ENCODE peak calls at places on chromosomes 2 and 18, in five cellular contexts. One of them, this sample, is unnamed.

GRCh38 chr18:22385718-22386117 is 32.0 kb downstream of the CTAGE1 start:
- DNase-seq in CD4-positive, CD25-positive, alpha-beta regulatory T cell: no peak
- DNase-seq in H1: no peak
- DNase-seq in adrenal gland: no peak
- DNase-seq in AG04450: no peak
- DNase-seq in this sample: no peak

GRCh38 chr18:28735731-28736130 is 558.8 kb upstream of the CDH2 start:
- DNase-seq in CD4-positive, CD25-positive, alpha-beta regulatory T cell: no peak
- DNase-seq in H1: no peak
- DNase-seq in adrenal gland: no peak
- DNase-seq in AG04450: no peak
- DNase-seq in this sample: no peak

GRCh38 chr18:10166164-10166807 is 252.5 kb downstream of the VAPA start:
- DNase-seq in CD4-positive, CD25-positive, alpha-beta regulatory T cell: no peak
- DNase-seq in H1: no peak
- DNase-seq in adrenal gland: no peak
- DNase-seq in AG04450: no peak
- DNase-seq in this sample: no peak

GRCh38 chr2:10338242-10339188 is 35.8 kb downstream of the HPCAL1 start:
- DNase-seq in CD4-positive, CD25-positive, alpha-beta regulatory T cell: no peak
- DNase-seq in H1: no peak
- DNase-seq in adrenal gland: no peak
- DNase-seq in AG04450: no peak
- DNase-seq in this sample: no peak

GRCh38 chr2:175805442-175806114 is 196.5 kb downstream of the LNPK start:
- DNase-seq in CD4-positive, CD25-positive, alpha-beta regulatory T cell: no peak
- DNase-seq in H1: no peak
- DNase-seq in adrenal gland: no peak
- DNase-seq in AG04450: no peak
- DNase-seq in this sample: no peak

GRCh38 chr18:77052656-77053309 is 79.8 kb downstream of the MBP start:
- DNase-seq in CD4-positive, CD25-positive, alpha-beta regulatory T cell: no peak
- DNase-seq in H1: no peak
- DNase-seq in adrenal gland: no peak
- DNase-seq in AG04450: no peak
- DNase-seq in this sample: no peak

GRCh38 chr18:41905786-41906527 is 49.1 kb upstream of the PIK3C3 start:
- DNase-seq in CD4-positive, CD25-positive, alpha-beta regulatory T cell: no peak
- DNase-seq in H1: no peak
- DNase-seq in adrenal gland: no peak
- DNase-seq in AG04450: no peak
- DNase-seq in this sample: no peak

GRCh38 chr2:203533696-203534471 is 1.2 kb downstream of the RAPH1 start:
- DNase-seq in CD4-positive, CD25-positive, alpha-beta regulatory T cell: peak; percentile 40
- DNase-seq in H1: no peak
- DNase-seq in adrenal gland: no peak
- DNase-seq in AG04450: peak; percentile 26
- DNase-seq in this sample: no peak

GRCh38 chr2:38653715-38654494 is 12.0 kb upstream of the GALM start:
- DNase-seq in CD4-positive, CD25-positive, alpha-beta regulatory T cell: no peak
- DNase-seq in H1: no peak
- DNase-seq in adrenal gland: peak; percentile 85
- DNase-seq in AG04450: no peak
- DNase-seq in this sample: no peak

GRCh38 chr2:26617259-26618083 is 23.7 kb downstream of the CIB4 start:
- DNase-seq in CD4-positive, CD25-positive, alpha-beta regulatory T cell: no peak
- DNase-seq in H1: peak; percentile 20
- DNase-seq in adrenal gland: peak; percentile 33
- DNase-seq in AG04450: no peak
- DNase-seq in this sample: no peak

GRCh38 chr18:39062426-39062825 is 1496.8 kb upstream of the CELF4 start:
- DNase-seq in CD4-positive, CD25-positive, alpha-beta regulatory T cell: no peak
- DNase-seq in H1: no peak
- DNase-seq in adrenal gland: no peak
- DNase-seq in AG04450: no peak
- DNase-seq in this sample: no peak

GRCh38 chr2:171297951-171298350 is 135.8 kb downstream of the METTL8 start:
- DNase-seq in CD4-positive, CD25-positive, alpha-beta regulatory T cell: no peak
- DNase-seq in H1: no peak
- DNase-seq in adrenal gland: no peak
- DNase-seq in AG04450: no peak
- DNase-seq in this sample: no peak

GRCh38 chr18:3211236-3211992 is 8.4 kb downstream of the MYOM1 start:
- DNase-seq in CD4-positive, CD25-positive, alpha-beta regulatory T cell: no peak
- DNase-seq in H1: no peak
- DNase-seq in adrenal gland: no peak
- DNase-seq in AG04450: no peak
- DNase-seq in this sample: no peak

GRCh38 chr2:55616509-55617159 is 788 bp downstream of the PPP4R3B start:
- DNase-seq in CD4-positive, CD25-positive, alpha-beta regulatory T cell: peak; percentile 44
- DNase-seq in H1: no peak
- DNase-seq in adrenal gland: no peak
- DNase-seq in AG04450: no peak
- DNase-seq in this sample: no peak

GRCh38 chr18:312415-312814 is 44.6 kb upstream of the THOC1 start:
- DNase-seq in CD4-positive, CD25-positive, alpha-beta regulatory T cell: no peak
- DNase-seq in H1: no peak
- DNase-seq in adrenal gland: no peak
- DNase-seq in AG04450: no peak
- DNase-seq in this sample: no peak

GRCh38 chr2:177538323-177538722 is 145.8 kb downstream of the AGPS start:
- DNase-seq in CD4-positive, CD25-positive, alpha-beta regulatory T cell: no peak
- DNase-seq in H1: no peak
- DNase-seq in adrenal gland: no peak
- DNase-seq in AG04450: no peak
- DNase-seq in this sample: no peak

GRCh38 chr2:106863387-106863786 is 22.6 kb downstream of the ST6GAL2 start:
- DNase-seq in CD4-positive, CD25-positive, alpha-beta regulatory T cell: no peak
- DNase-seq in H1: no peak
- DNase-seq in adrenal gland: no peak
- DNase-seq in AG04450: no peak
- DNase-seq in this sample: no peak

GRCh38 chr2:112959109-112959591 is 18.7 kb upstream of the IL36G start:
- DNase-seq in CD4-positive, CD25-positive, alpha-beta regulatory T cell: no peak
- DNase-seq in H1: peak; percentile 61
- DNase-seq in adrenal gland: no peak
- DNase-seq in AG04450: no peak
- DNase-seq in this sample: no peak

GRCh38 chr2:188382107-188382506 is 90.4 kb downstream of the GULP1 start:
- DNase-seq in CD4-positive, CD25-positive, alpha-beta regulatory T cell: no peak
- DNase-seq in H1: no peak
- DNase-seq in adrenal gland: no peak
- DNase-seq in AG04450: no peak
- DNase-seq in this sample: no peak
- H3K4me3 ChIP-seq in CD4-positive, CD25-positive, alpha-beta regulatory T cell: no peak overlapping the region
- H3K4me3 ChIP-seq in H1: no peak overlapping the region
- H3K4me3 ChIP-seq in adrenal gland: no peak overlapping the region
- H3K4me3 ChIP-seq in AG04450: no peak overlapping the region
- H3K4me3 ChIP-seq in this sample: no peak overlapping the region

GRCh38 chr2:152499411-152499810 is 164.4 kb downstream of the FMNL2 start:
- DNase-seq in CD4-positive, CD25-positive, alpha-beta regulatory T cell: no peak
- DNase-seq in H1: no peak
- DNase-seq in adrenal gland: no peak
- DNase-seq in AG04450: no peak
- DNase-seq in this sample: no peak

GRCh38 chr2:152497481-152498052 is 162.6 kb downstream of the FMNL2 start:
- DNase-seq in CD4-positive, CD25-positive, alpha-beta regulatory T cell: no peak
- DNase-seq in H1: no peak
- DNase-seq in adrenal gland: peak; percentile 86
- DNase-seq in AG04450: no peak
- DNase-seq in this sample: peak; percentile 54

GRCh38 chr2:152500777-152501176 is 165.8 kb downstream of the FMNL2 start:
- DNase-seq in CD4-positive, CD25-positive, alpha-beta regulatory T cell: no peak
- DNase-seq in H1: no peak
- DNase-seq in adrenal gland: no peak
- DNase-seq in AG04450: no peak
- DNase-seq in this sample: no peak

GRCh38 chr2:152499921-152500320 is 164.9 kb downstream of the FMNL2 start:
- DNase-seq in CD4-positive, CD25-positive, alpha-beta regulatory T cell: no peak
- DNase-seq in H1: no peak
- DNase-seq in adrenal gland: no peak
- DNase-seq in AG04450: no peak
- DNase-seq in this sample: no peak

DNA sequence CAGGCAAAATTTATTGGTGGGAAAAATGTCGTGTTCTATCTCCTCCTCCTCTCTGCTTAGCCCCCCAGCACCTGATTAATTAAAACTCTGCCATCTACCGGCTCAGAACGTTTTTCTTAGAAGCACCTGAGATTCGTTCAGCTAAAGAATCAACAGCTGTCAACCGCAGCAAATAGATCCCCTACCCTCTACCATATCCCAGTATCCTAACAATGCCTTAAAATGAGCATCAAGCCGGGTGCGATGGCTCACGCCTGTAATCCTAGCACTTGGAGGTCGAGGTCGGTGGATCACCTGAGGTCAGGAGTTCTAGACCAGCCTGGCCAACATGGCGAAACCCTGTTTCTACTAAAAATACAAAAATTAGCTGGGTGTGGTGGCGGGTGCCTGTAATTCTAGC is 165.4 kb downstream of the FMNL2 start:
- DNase-seq in CD4-positive, CD25-positive, alpha-beta regulatory T cell: no peak
- DNase-seq in H1: no peak
- DNase-seq in adrenal gland: no peak
- DNase-seq in AG04450: no peak
- DNase-seq in this sample: no peak
- H3K4me3 ChIP-seq in CD4-positive, CD25-positive, alpha-beta regulatory T cell: no peak overlapping the region
- H3K4me3 ChIP-seq in H1: no peak overlapping the region
- H3K4me3 ChIP-seq in adrenal gland: no peak overlapping the region
- H3K4me3 ChIP-seq in AG04450: no peak overlapping the region
- H3K4me3 ChIP-seq in this sample: no peak overlapping the region

GRCh38 chr2:240999873-241000541 is 1.6 kb downstream of the SNED1 start:
- DNase-seq in CD4-positive, CD25-positive, alpha-beta regulatory T cell: no peak
- DNase-seq in H1: no peak
- DNase-seq in adrenal gland: peak; percentile 49
- DNase-seq in AG04450: no peak
- DNase-seq in this sample: peak; percentile 28

GRCh38 chr2:240997856-240998705 is at the start of gene SNED1:
- DNase-seq in CD4-positive, CD25-positive, alpha-beta regulatory T cell: peak; percentile 56
- DNase-seq in H1: peak; percentile 93
- DNase-seq in adrenal gland: peak; percentile 91
- DNase-seq in AG04450: no peak
- DNase-seq in this sample: peak; percentile 91

GRCh38 chr2:240998706-240999000 is 235 bp downstream of the SNED1 start:
- DNase-seq in CD4-positive, CD25-positive, alpha-beta regulatory T cell: no peak
- DNase-seq in H1: peak; percentile 70
- DNase-seq in adrenal gland: no peak
- DNase-seq in AG04450: no peak
- DNase-seq in this sample: peak; percentile 27

GRCh38 chr2:241000831-241001321 is 2.5 kb downstream of the SNED1 start:
- DNase-seq in CD4-positive, CD25-positive, alpha-beta regulatory T cell: no peak
- DNase-seq in H1: peak; percentile 33
- DNase-seq in adrenal gland: peak; percentile 46
- DNase-seq in AG04450: no peak
- DNase-seq in this sample: peak; percentile 67

DNA sequence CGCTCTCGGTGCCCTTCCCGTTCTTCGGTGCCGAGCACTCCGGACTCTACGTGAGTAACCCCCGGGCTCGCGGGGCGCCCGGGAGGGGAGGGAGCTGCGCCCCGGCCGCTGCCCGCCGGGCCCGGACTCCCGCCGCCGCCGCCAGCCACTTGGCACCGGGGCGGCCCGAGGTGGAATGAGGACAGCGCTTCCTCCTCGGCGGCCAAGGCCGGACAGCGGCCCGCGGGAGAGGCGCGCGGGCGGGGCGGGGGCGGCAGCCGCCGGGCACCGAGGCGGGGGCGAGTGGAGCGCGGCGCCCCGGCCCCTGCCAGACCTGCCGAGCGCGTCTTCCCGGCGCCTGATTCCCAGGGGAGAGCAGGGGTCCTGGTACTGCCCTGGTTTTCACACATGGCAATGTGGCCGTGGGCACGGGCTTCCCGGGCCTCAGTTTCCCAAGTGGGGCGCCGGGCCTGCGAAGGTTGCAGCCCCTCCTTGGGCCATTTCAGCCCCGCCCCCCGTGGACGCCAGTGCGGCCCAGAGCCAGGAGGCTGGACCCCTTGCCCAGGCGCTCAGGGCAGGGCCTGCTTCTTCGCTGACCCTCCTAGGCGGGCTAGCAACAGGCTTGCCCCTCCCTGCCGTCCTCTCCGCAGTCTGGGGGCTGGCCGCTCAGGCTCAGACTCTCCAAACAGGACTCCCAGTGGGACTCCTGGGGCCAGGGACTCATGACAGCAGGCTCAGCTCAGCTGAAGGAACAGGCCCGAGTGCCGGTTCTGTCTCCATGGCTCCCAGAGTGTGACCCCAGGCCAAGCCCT is 778 bp downstream of the SNED1 start:
- DNase-seq in CD4-positive, CD25-positive, alpha-beta regulatory T cell: no peak
- DNase-seq in H1: peak; percentile 68
- DNase-seq in adrenal gland: peak; percentile 54
- DNase-seq in AG04450: no peak
- DNase-seq in this sample: peak; percentile 30
- H3K4me3 ChIP-seq in CD4-positive, CD25-positive, alpha-beta regulatory T cell: peak overlapping the region; percentile 32
- H3K4me3 ChIP-seq in H1: peak overlapping the region; percentile 64
- H3K4me3 ChIP-seq in adrenal gland: peak overlapping the region; percentile 30
- H3K4me3 ChIP-seq in AG04450: peak overlapping the region; percentile 64
- H3K4me3 ChIP-seq in this sample: peak overlapping the region; percentile 59

GRCh38 chr18:59899298-59900221 is at the start of gene PMAIP1:
- DNase-seq in CD4-positive, CD25-positive, alpha-beta regulatory T cell: peak; percentile 82
- DNase-seq in H1: peak; percentile 93
- DNase-seq in adrenal gland: peak; percentile 87
- DNase-seq in AG04450: peak; percentile 93
- DNase-seq in this sample: peak; percentile 89

GRCh38 chr18:59900222-59901128 is 679 bp downstream of the PMAIP1 start:
- DNase-seq in CD4-positive, CD25-positive, alpha-beta regulatory T cell: peak; percentile 78
- DNase-seq in H1: peak; percentile 61
- DNase-seq in adrenal gland: peak; percentile 59
- DNase-seq in AG04450: no peak
- DNase-seq in this sample: peak; percentile 36

GRCh38 chr18:59898093-59898492 is 1.7 kb upstream of the PMAIP1 start:
- DNase-seq in CD4-positive, CD25-positive, alpha-beta regulatory T cell: no peak
- DNase-seq in H1: no peak
- DNase-seq in adrenal gland: no peak
- DNase-seq in AG04450: no peak
- DNase-seq in this sample: no peak

GRCh38 chr18:59897321-59897954 is 2.4 kb upstream of the PMAIP1 start:
- DNase-seq in CD4-positive, CD25-positive, alpha-beta regulatory T cell: no peak
- DNase-seq in H1: no peak
- DNase-seq in adrenal gland: no peak
- DNase-seq in AG04450: no peak
- DNase-seq in this sample: no peak

DNA sequence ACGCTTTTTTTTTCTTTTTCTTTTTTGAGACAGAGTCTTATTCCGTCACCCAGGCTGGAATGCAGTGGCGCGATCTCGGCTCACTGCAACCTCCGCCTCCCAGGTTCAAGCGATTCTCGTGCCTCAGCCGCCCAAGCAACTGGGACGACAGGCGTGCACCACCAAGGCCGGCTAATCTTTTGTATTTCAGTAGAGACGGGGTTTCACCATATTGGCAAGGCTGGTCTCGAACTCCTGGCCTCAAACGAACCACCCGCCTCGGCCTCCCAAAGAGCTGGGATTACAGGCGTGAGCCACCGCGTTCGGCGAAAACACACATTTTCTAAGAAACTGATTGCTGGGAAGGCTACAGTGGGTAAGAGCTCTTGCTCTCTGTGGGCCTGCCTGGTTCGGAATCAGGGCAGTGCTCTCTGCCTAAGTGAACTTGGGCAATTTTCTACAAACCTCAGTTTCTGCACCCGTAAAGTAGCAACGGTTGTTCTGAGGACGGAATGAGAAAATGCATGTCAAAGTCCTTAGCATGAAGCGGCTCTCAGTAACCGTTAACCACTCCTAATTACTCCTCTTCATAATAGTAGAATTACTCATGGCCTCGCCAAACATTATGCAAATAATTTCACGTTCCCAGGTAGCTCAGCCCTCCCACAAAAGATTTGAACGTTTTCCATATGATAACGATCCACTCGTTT is 1.0 kb upstream of the PMAIP1 start:
- DNase-seq in CD4-positive, CD25-positive, alpha-beta regulatory T cell: no peak
- DNase-seq in H1: no peak
- DNase-seq in adrenal gland: no peak
- DNase-seq in AG04450: no peak
- DNase-seq in this sample: no peak
- H3K4me3 ChIP-seq in CD4-positive, CD25-positive, alpha-beta regulatory T cell: peak overlapping the region; percentile 91
- H3K4me3 ChIP-seq in H1: peak overlapping the region; percentile 93
- H3K4me3 ChIP-seq in adrenal gland: no peak overlapping the region
- H3K4me3 ChIP-seq in AG04450: peak overlapping the region; percentile 90
- H3K4me3 ChIP-seq in this sample: peak overlapping the region; percentile 13

This sample was measured in lung.